ENCODE peak calls at places on chromosomes 1 and 21, in four cellular contexts. H is mammary epithelial cell; X is CD8-positive, alpha-beta T cell; S is stomach. U is an unnamed sample. For H3K9me3, the result is how much of the 10 kb centered on the place peaks cover.

GRCh38 chr1:13513063-13513884 is 529 bp downstream of the LRRC38 start:
- DNase-seq in H (no peak), X (no peak), S (no peak), U (no peak)

GRCh38 chr1:183702813-183703198 is 49.7 kb upstream of the APOBEC4 start:
- DNase-seq in H (no peak), S (no peak), X (no peak), U (no peak)

GRCh38 chr1:64246294-64246917 is 43.0 kb downstream of the UBE2U start:
- DNase-seq in S (no peak), H (no peak), X (no peak), U (no peak)

GRCh38 chr1:91844862-91845528 is 41.0 kb downstream of the TGFBR3 start:
- DNase-seq in X (no peak), S (peak), H (peak), U (no peak)

GRCh38 chr1:70090875-70091274 is 114.5 kb downstream of the LRRC40 start:
- DNase-seq in X (no peak), S (no peak), H (peak), U (no peak)

GRCh38 chr1:1047407-1047806 is 26.7 kb downstream of the RNF223 start:
- DNase-seq in X (no peak), H (no peak), S (no peak), U (no peak)

GRCh38 chr1:30672661-30673060 is 50.7 kb downstream of the MATN1 start:
- DNase-seq in X (no peak), S (no peak), H (no peak), U (no peak)

GRCh38 chr1:164510435-164510834 is 48.5 kb upstream of the PBX1 start:
- DNase-seq in S (no peak), X (no peak), H (no peak), U (no peak)

GRCh38 chr1:39499668-39500067 is 8.2 kb downstream of the BMP8A start:
- DNase-seq in H (no peak), S (no peak), X (no peak), U (no peak)

GRCh38 chr21:17414766-17415165 is 98.1 kb upstream of the CXADR start:
- DNase-seq in H (no peak), X (no peak), S (no peak), U (no peak)

GRCh38 chr1:240522122-240522822 is 89.7 kb downstream of the GREM2 start:
- DNase-seq in S (no peak), X (no peak), H (no peak), U (no peak)

GRCh38 chr1:16442273-16442672 is 1.7 kb downstream of the NECAP2 start:
- DNase-seq in H (no peak), X (no peak), S (no peak), U (no peak)

GRCh38 chr1:56061824-56062223 is 517.5 kb downstream of the PLPP3 start:
- DNase-seq in S (no peak), X (no peak), H (peak), U (no peak)

GRCh38 chr1:33231166-33231565 is 25.1 kb upstream of the ZNF362 start:
- DNase-seq in X (no peak), H (no peak), S (no peak), U (no peak)

GRCh38 chr21:16258834-16259611 is 529.2 kb downstream of the USP25 start:
- DNase-seq in H (no peak), S (no peak), X (no peak), U (no peak)

GRCh38 chr1:115575661-115576060 is 66.1 kb upstream of the VANGL1 start:
- DNase-seq in X (no peak), H (no peak), S (no peak), U (no peak)

GRCh38 chr1:182383934-182384333 is 7.7 kb downstream of the GLUL start:
- DNase-seq in X (no peak), S (no peak), H (no peak), U (no peak)

GRCh38 chr1:42949312-42950145 is 9.1 kb downstream of the SLC2A1 start:
- DNase-seq in X (no peak), H (no peak), S (no peak), U (no peak)

GRCh38 chr1:240998441-240999015 is 358.5 kb downstream of the RGS7 start:
- DNase-seq in S (no peak), X (no peak), H (no peak), U (no peak)

GRCh38 chr1:178465011-178465410 is 31.8 kb downstream of the CLEC20A start:
- DNase-seq in X (no peak), S (no peak), H (peak), U (no peak)

GRCh38 chr1:39238476-39238875 is 34.0 kb downstream of the MACF1 start:
- DNase-seq in S (no peak), X (no peak), H (peak), U (no peak)

GRCh38 chr1:248215880-248216279 is 15.3 kb upstream of the OR2M4 start:
- DNase-seq in H (no peak), X (no peak), S (no peak), U (no peak)
- H3K9me3 ChIP-seq in H (under half), X (under half), S (under half), U (under half)

GRCh38 chr1:54816130-54816529 is 15.0 kb upstream of the TTC22 start:
- DNase-seq in S (peak), X (no peak), H (no peak), U (no peak)
- H3K27ac ChIP-seq in S (no peak), X (no peak), H (no peak), U (no peak)

GRCh38 chr1:186175588-186175987 is 199.5 kb downstream of the TPR start:
- DNase-seq in X (no peak), S (no peak), H (peak), U (no peak)
- H3K9me3 ChIP-seq in X (under half), S (under half), H (under half), U (under half)

DNA sequence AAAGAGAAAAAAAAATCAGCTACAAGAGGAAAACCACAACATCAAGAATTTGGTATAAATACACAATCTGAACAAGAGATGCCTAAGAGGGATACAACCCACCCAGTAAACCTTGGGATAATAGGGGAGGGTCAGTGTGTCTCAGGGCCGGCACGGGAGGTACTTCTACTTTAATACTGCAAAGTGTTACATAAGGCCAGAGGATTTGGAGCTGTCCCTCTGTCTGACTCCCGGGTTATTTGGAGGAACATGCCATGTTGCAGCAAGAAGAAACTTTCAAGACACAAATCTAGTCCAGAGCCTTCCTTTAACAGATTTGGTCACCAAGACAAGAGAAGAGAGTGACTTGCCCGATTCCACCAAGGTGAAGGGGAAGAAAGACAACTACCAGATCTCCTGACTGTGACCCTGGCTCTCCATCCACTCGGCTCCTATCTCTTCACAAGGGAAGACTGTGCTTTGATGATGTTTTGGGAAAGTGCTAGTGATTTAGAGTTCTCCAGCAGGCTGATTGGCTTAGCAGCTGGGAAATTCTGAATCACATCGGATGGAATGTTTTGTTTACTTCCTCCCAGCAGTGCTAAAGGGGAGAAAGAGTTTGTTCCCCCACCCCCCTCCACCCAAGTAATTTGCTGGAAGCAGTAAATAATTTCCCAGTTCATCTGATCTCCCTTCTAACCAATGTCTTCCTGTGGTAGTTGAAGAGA is 29.3 kb downstream of the SGIP1 start:
- DNase-seq in X (no peak), H (peak), S (no peak), U (no peak)
- H3K27ac ChIP-seq in X (no peak), H (peak), S (peak), U (no peak)

DNA sequence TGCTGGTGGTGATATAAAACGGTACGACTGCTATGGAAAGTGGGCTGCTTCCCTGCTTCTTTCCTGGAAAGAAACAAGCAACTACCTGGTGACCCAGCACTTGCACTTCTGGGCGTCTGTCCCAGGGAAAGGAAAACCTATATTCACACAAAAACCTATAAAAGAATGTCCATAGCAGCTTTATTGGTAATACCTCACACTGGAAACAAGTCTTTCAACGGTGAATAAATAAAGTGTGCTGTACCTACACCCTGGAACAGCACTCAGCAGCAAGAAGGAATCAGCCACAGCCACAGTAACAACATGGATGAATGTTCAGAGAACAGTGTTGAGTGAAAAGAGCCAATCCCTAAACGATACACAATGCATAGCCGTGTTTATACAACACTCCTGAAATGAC is 19.9 kb downstream of the SLC19A1 start:
- DNase-seq in H (no peak), S (no peak), X (no peak), U (no peak)
- H3K9me3 ChIP-seq in H (under half), S (under half), X (under half), U (under half)